ENCODE peak calls at places on chromosome 10, in ten cellular contexts. One of them, this sample, is unnamed.

GRCh38 chr10:116720241-116721047 is 21.9 kb downstream of the HSPA12A start:
- ATAC-seq in left lobe of liver: peak
- ATAC-seq in CD8-positive, alpha-beta T cell: no peak
- ATAC-seq in right lobe of liver: peak
- ATAC-seq in activated CD8-positive, alpha-beta memory T cell treated with anti-CD3 and anti-CD28 coated beads, Interleukin-2, amount 10 ng/mL, durations not matched to agents 7 days and 5 days: no peak
- ATAC-seq in activated CD8-positive, alpha-beta T cell treated with anti-CD3 and anti-CD28 coated beads, Interleukin-2, amount 10 ng/mL, durations not matched to agents 7 days and 5 days: no peak
- ATAC-seq in natural killer cell: no peak
- ATAC-seq in HepG2: peak
- ATAC-seq in activated T-helper 17 cell treated with anti-CD3 and anti-CD28 coated beads, Interleukin-2, amount 50 U/mL, for 72 hours: no peak
- ATAC-seq in naive B cell: no peak
- ATAC-seq in this sample: no peak

GRCh38 chr10:73584737-73585136 is 6.4 kb downstream of the USP54 start:
- ATAC-seq in natural killer cell: no peak
- ATAC-seq in activated T-helper 17 cell treated with anti-CD3 and anti-CD28 coated beads, Interleukin-2, amount 50 U/mL, for 72 hours: no peak
- ATAC-seq in left lobe of liver: no peak
- ATAC-seq in activated CD8-positive, alpha-beta memory T cell treated with anti-CD3 and anti-CD28 coated beads, Interleukin-2, amount 10 ng/mL, durations not matched to agents 7 days and 5 days: no peak
- ATAC-seq in CD8-positive, alpha-beta T cell: no peak
- ATAC-seq in right lobe of liver: no peak
- ATAC-seq in activated CD8-positive, alpha-beta T cell treated with anti-CD3 and anti-CD28 coated beads, Interleukin-2, amount 10 ng/mL, durations not matched to agents 7 days and 5 days: no peak
- ATAC-seq in naive B cell: no peak
- ATAC-seq in HepG2: no peak
- ATAC-seq in this sample: no peak

GRCh38 chr10:22427101-22427500 is 81.8 kb downstream of the SPAG6 start:
- ATAC-seq in CD8-positive, alpha-beta T cell: no peak
- ATAC-seq in activated CD8-positive, alpha-beta memory T cell treated with anti-CD3 and anti-CD28 coated beads, Interleukin-2, amount 10 ng/mL, durations not matched to agents 7 days and 5 days: peak
- ATAC-seq in HepG2: no peak
- ATAC-seq in left lobe of liver: no peak
- ATAC-seq in activated T-helper 17 cell treated with anti-CD3 and anti-CD28 coated beads, Interleukin-2, amount 50 U/mL, for 72 hours: peak
- ATAC-seq in activated CD8-positive, alpha-beta T cell treated with anti-CD3 and anti-CD28 coated beads, Interleukin-2, amount 10 ng/mL, durations not matched to agents 7 days and 5 days: no peak
- ATAC-seq in naive B cell: no peak
- ATAC-seq in natural killer cell: no peak
- ATAC-seq in right lobe of liver: no peak
- ATAC-seq in this sample: peak

GRCh38 chr10:115849197-115849596 is 423.8 kb downstream of the GFRA1 start:
- ATAC-seq in activated CD8-positive, alpha-beta memory T cell treated with anti-CD3 and anti-CD28 coated beads, Interleukin-2, amount 10 ng/mL, durations not matched to agents 7 days and 5 days: no peak
- ATAC-seq in right lobe of liver: no peak
- ATAC-seq in natural killer cell: no peak
- ATAC-seq in CD8-positive, alpha-beta T cell: no peak
- ATAC-seq in naive B cell: no peak
- ATAC-seq in activated CD8-positive, alpha-beta T cell treated with anti-CD3 and anti-CD28 coated beads, Interleukin-2, amount 10 ng/mL, durations not matched to agents 7 days and 5 days: no peak
- ATAC-seq in activated T-helper 17 cell treated with anti-CD3 and anti-CD28 coated beads, Interleukin-2, amount 50 U/mL, for 72 hours: no peak
- ATAC-seq in HepG2: no peak
- ATAC-seq in left lobe of liver: no peak
- ATAC-seq in this sample: no peak

GRCh38 chr10:34581871-34582532 is 233.1 kb downstream of the PARD3 start:
- ATAC-seq in activated T-helper 17 cell treated with anti-CD3 and anti-CD28 coated beads, Interleukin-2, amount 50 U/mL, for 72 hours: no peak
- ATAC-seq in activated CD8-positive, alpha-beta memory T cell treated with anti-CD3 and anti-CD28 coated beads, Interleukin-2, amount 10 ng/mL, durations not matched to agents 7 days and 5 days: no peak
- ATAC-seq in left lobe of liver: no peak
- ATAC-seq in HepG2: no peak
- ATAC-seq in naive B cell: no peak
- ATAC-seq in CD8-positive, alpha-beta T cell: no peak
- ATAC-seq in activated CD8-positive, alpha-beta T cell treated with anti-CD3 and anti-CD28 coated beads, Interleukin-2, amount 10 ng/mL, durations not matched to agents 7 days and 5 days: no peak
- ATAC-seq in natural killer cell: no peak
- ATAC-seq in right lobe of liver: no peak
- ATAC-seq in this sample: no peak

GRCh38 chr10:126227762-126228134 is 160.5 kb downstream of the ADAM12 start:
- ATAC-seq in naive B cell: no peak
- ATAC-seq in left lobe of liver: no peak
- ATAC-seq in CD8-positive, alpha-beta T cell: no peak
- ATAC-seq in HepG2: no peak
- ATAC-seq in activated CD8-positive, alpha-beta memory T cell treated with anti-CD3 and anti-CD28 coated beads, Interleukin-2, amount 10 ng/mL, durations not matched to agents 7 days and 5 days: no peak
- ATAC-seq in natural killer cell: no peak
- ATAC-seq in activated T-helper 17 cell treated with anti-CD3 and anti-CD28 coated beads, Interleukin-2, amount 50 U/mL, for 72 hours: no peak
- ATAC-seq in right lobe of liver: no peak
- ATAC-seq in activated CD8-positive, alpha-beta T cell treated with anti-CD3 and anti-CD28 coated beads, Interleukin-2, amount 10 ng/mL, durations not matched to agents 7 days and 5 days: no peak
- ATAC-seq in this sample: no peak

GRCh38 chr10:30456262-30456661 is 22.3 kb downstream of the MAP3K8 start:
- ATAC-seq in activated CD8-positive, alpha-beta T cell treated with anti-CD3 and anti-CD28 coated beads, Interleukin-2, amount 10 ng/mL, durations not matched to agents 7 days and 5 days: peak
- ATAC-seq in activated CD8-positive, alpha-beta memory T cell treated with anti-CD3 and anti-CD28 coated beads, Interleukin-2, amount 10 ng/mL, durations not matched to agents 7 days and 5 days: peak
- ATAC-seq in HepG2: no peak
- ATAC-seq in right lobe of liver: peak
- ATAC-seq in natural killer cell: peak
- ATAC-seq in CD8-positive, alpha-beta T cell: peak
- ATAC-seq in left lobe of liver: peak
- ATAC-seq in activated T-helper 17 cell treated with anti-CD3 and anti-CD28 coated beads, Interleukin-2, amount 50 U/mL, for 72 hours: peak
- ATAC-seq in naive B cell: peak
- ATAC-seq in this sample: peak

GRCh38 chr10:17586741-17587720 is 30.1 kb downstream of the HACD1 start:
- ATAC-seq in natural killer cell: peak
- ATAC-seq in activated CD8-positive, alpha-beta T cell treated with anti-CD3 and anti-CD28 coated beads, Interleukin-2, amount 10 ng/mL, durations not matched to agents 7 days and 5 days: no peak
- ATAC-seq in activated T-helper 17 cell treated with anti-CD3 and anti-CD28 coated beads, Interleukin-2, amount 50 U/mL, for 72 hours: no peak
- ATAC-seq in naive B cell: no peak
- ATAC-seq in left lobe of liver: no peak
- ATAC-seq in activated CD8-positive, alpha-beta memory T cell treated with anti-CD3 and anti-CD28 coated beads, Interleukin-2, amount 10 ng/mL, durations not matched to agents 7 days and 5 days: no peak
- ATAC-seq in right lobe of liver: peak
- ATAC-seq in HepG2: peak
- ATAC-seq in CD8-positive, alpha-beta T cell: no peak
- ATAC-seq in this sample: peak

GRCh38 chr10:33706746-33707145 is 372.3 kb upstream of the NRP1 start:
- ATAC-seq in naive B cell: no peak
- ATAC-seq in activated T-helper 17 cell treated with anti-CD3 and anti-CD28 coated beads, Interleukin-2, amount 50 U/mL, for 72 hours: no peak
- ATAC-seq in activated CD8-positive, alpha-beta T cell treated with anti-CD3 and anti-CD28 coated beads, Interleukin-2, amount 10 ng/mL, durations not matched to agents 7 days and 5 days: no peak
- ATAC-seq in CD8-positive, alpha-beta T cell: no peak
- ATAC-seq in HepG2: no peak
- ATAC-seq in left lobe of liver: no peak
- ATAC-seq in natural killer cell: no peak
- ATAC-seq in activated CD8-positive, alpha-beta memory T cell treated with anti-CD3 and anti-CD28 coated beads, Interleukin-2, amount 10 ng/mL, durations not matched to agents 7 days and 5 days: no peak
- ATAC-seq in right lobe of liver: no peak
- ATAC-seq in this sample: no peak

GRCh38 chr10:76558996-76559888 is 1078.4 kb downstream of the KCNMA1 start:
- ATAC-seq in activated CD8-positive, alpha-beta T cell treated with anti-CD3 and anti-CD28 coated beads, Interleukin-2, amount 10 ng/mL, durations not matched to agents 7 days and 5 days: no peak
- ATAC-seq in right lobe of liver: peak
- ATAC-seq in natural killer cell: no peak
- ATAC-seq in activated T-helper 17 cell treated with anti-CD3 and anti-CD28 coated beads, Interleukin-2, amount 50 U/mL, for 72 hours: no peak
- ATAC-seq in CD8-positive, alpha-beta T cell: no peak
- ATAC-seq in HepG2: no peak
- ATAC-seq in activated CD8-positive, alpha-beta memory T cell treated with anti-CD3 and anti-CD28 coated beads, Interleukin-2, amount 10 ng/mL, durations not matched to agents 7 days and 5 days: no peak
- ATAC-seq in naive B cell: no peak
- ATAC-seq in left lobe of liver: peak
- ATAC-seq in this sample: no peak

GRCh38 chr10:3071405-3072198 is 4.3 kb downstream of the PFKP start:
- ATAC-seq in activated T-helper 17 cell treated with anti-CD3 and anti-CD28 coated beads, Interleukin-2, amount 50 U/mL, for 72 hours: peak
- ATAC-seq in left lobe of liver: no peak
- ATAC-seq in activated CD8-positive, alpha-beta T cell treated with anti-CD3 and anti-CD28 coated beads, Interleukin-2, amount 10 ng/mL, durations not matched to agents 7 days and 5 days: no peak
- ATAC-seq in right lobe of liver: no peak
- ATAC-seq in natural killer cell: no peak
- ATAC-seq in HepG2: no peak
- ATAC-seq in activated CD8-positive, alpha-beta memory T cell treated with anti-CD3 and anti-CD28 coated beads, Interleukin-2, amount 10 ng/mL, durations not matched to agents 7 days and 5 days: peak
- ATAC-seq in CD8-positive, alpha-beta T cell: no peak
- ATAC-seq in naive B cell: no peak
- ATAC-seq in this sample: no peak

GRCh38 chr10:131085586-131085860 is 226.0 kb downstream of the TCERG1L start:
- ATAC-seq in left lobe of liver: no peak
- ATAC-seq in natural killer cell: no peak
- ATAC-seq in CD8-positive, alpha-beta T cell: no peak
- ATAC-seq in naive B cell: no peak
- ATAC-seq in right lobe of liver: no peak
- ATAC-seq in activated CD8-positive, alpha-beta T cell treated with anti-CD3 and anti-CD28 coated beads, Interleukin-2, amount 10 ng/mL, durations not matched to agents 7 days and 5 days: no peak
- ATAC-seq in activated CD8-positive, alpha-beta memory T cell treated with anti-CD3 and anti-CD28 coated beads, Interleukin-2, amount 10 ng/mL, durations not matched to agents 7 days and 5 days: no peak
- ATAC-seq in HepG2: peak
- ATAC-seq in activated T-helper 17 cell treated with anti-CD3 and anti-CD28 coated beads, Interleukin-2, amount 50 U/mL, for 72 hours: no peak
- ATAC-seq in this sample: no peak

GRCh38 chr10:18312385-18313145 is 172.3 kb downstream of the CACNB2 start:
- ATAC-seq in CD8-positive, alpha-beta T cell: no peak
- ATAC-seq in naive B cell: no peak
- ATAC-seq in HepG2: peak
- ATAC-seq in right lobe of liver: peak
- ATAC-seq in natural killer cell: no peak
- ATAC-seq in activated T-helper 17 cell treated with anti-CD3 and anti-CD28 coated beads, Interleukin-2, amount 50 U/mL, for 72 hours: no peak
- ATAC-seq in activated CD8-positive, alpha-beta T cell treated with anti-CD3 and anti-CD28 coated beads, Interleukin-2, amount 10 ng/mL, durations not matched to agents 7 days and 5 days: no peak
- ATAC-seq in left lobe of liver: peak
- ATAC-seq in activated CD8-positive, alpha-beta memory T cell treated with anti-CD3 and anti-CD28 coated beads, Interleukin-2, amount 10 ng/mL, durations not matched to agents 7 days and 5 days: no peak
- ATAC-seq in this sample: peak

GRCh38 chr10:118793545-118793944 is 38.8 kb upstream of the CACUL1 start:
- ATAC-seq in natural killer cell: no peak
- ATAC-seq in CD8-positive, alpha-beta T cell: no peak
- ATAC-seq in activated CD8-positive, alpha-beta memory T cell treated with anti-CD3 and anti-CD28 coated beads, Interleukin-2, amount 10 ng/mL, durations not matched to agents 7 days and 5 days: no peak
- ATAC-seq in naive B cell: no peak
- ATAC-seq in activated CD8-positive, alpha-beta T cell treated with anti-CD3 and anti-CD28 coated beads, Interleukin-2, amount 10 ng/mL, durations not matched to agents 7 days and 5 days: no peak
- ATAC-seq in HepG2: no peak
- ATAC-seq in left lobe of liver: no peak
- ATAC-seq in right lobe of liver: peak
- ATAC-seq in activated T-helper 17 cell treated with anti-CD3 and anti-CD28 coated beads, Interleukin-2, amount 50 U/mL, for 72 hours: no peak
- ATAC-seq in this sample: no peak

GRCh38 chr10:78992333-78992732 is 76.4 kb upstream of the ZMIZ1 start:
- ATAC-seq in naive B cell: peak
- ATAC-seq in activated CD8-positive, alpha-beta T cell treated with anti-CD3 and anti-CD28 coated beads, Interleukin-2, amount 10 ng/mL, durations not matched to agents 7 days and 5 days: peak
- ATAC-seq in right lobe of liver: no peak
- ATAC-seq in HepG2: no peak
- ATAC-seq in CD8-positive, alpha-beta T cell: peak
- ATAC-seq in activated CD8-positive, alpha-beta memory T cell treated with anti-CD3 and anti-CD28 coated beads, Interleukin-2, amount 10 ng/mL, durations not matched to agents 7 days and 5 days: peak
- ATAC-seq in natural killer cell: no peak
- ATAC-seq in activated T-helper 17 cell treated with anti-CD3 and anti-CD28 coated beads, Interleukin-2, amount 50 U/mL, for 72 hours: peak
- ATAC-seq in left lobe of liver: no peak
- ATAC-seq in this sample: peak

GRCh38 chr10:78890506-78890905 is 178.3 kb upstream of the ZMIZ1 start:
- ATAC-seq in HepG2: no peak
- ATAC-seq in activated T-helper 17 cell treated with anti-CD3 and anti-CD28 coated beads, Interleukin-2, amount 50 U/mL, for 72 hours: no peak
- ATAC-seq in activated CD8-positive, alpha-beta T cell treated with anti-CD3 and anti-CD28 coated beads, Interleukin-2, amount 10 ng/mL, durations not matched to agents 7 days and 5 days: no peak
- ATAC-seq in right lobe of liver: no peak
- ATAC-seq in CD8-positive, alpha-beta T cell: no peak
- ATAC-seq in naive B cell: no peak
- ATAC-seq in natural killer cell: no peak
- ATAC-seq in left lobe of liver: no peak
- ATAC-seq in activated CD8-positive, alpha-beta memory T cell treated with anti-CD3 and anti-CD28 coated beads, Interleukin-2, amount 10 ng/mL, durations not matched to agents 7 days and 5 days: no peak
- ATAC-seq in this sample: no peak